ENCODE peak calls at places on chromosomes 16 and 17, in five cellular contexts. Z is A549; A is central memory CD8-positive, alpha-beta T cell; L is NCI-H748 treated with DMSO at 0.1 percent for 48 hours; I is ascending aorta. D is an unnamed sample.
A peak's percentile ranks its signal among the peaks of the same experiment; 100 is the strongest.

GRCh38 chr16:11916524-11917285 is 949 bp upstream of the GSPT1 start:
- DNase-seq in Z (peak; percentile 78), A (no peak), L (no peak), I (peak; percentile 69), D (peak; percentile 94)

GRCh38 chr16:56295059-56295673 is 103.9 kb downstream of the GNAO1 start:
- DNase-seq in I (no peak), Z (no peak), A (no peak), L (no peak), D (no peak)

GRCh38 chr17:64304512-64304911 is 41.5 kb upstream of the TEX2 start:
- DNase-seq in I (no peak), A (no peak), Z (no peak), L (no peak), D (no peak)

GRCh38 chr16:19472487-19472886 is 49.4 kb downstream of the GDE1 start:
- DNase-seq in L (no peak), A (no peak), Z (no peak), I (no peak), D (no peak)

GRCh38 chr17:80930335-80931040 is 61.2 kb upstream of the CHMP6 start:
- DNase-seq in L (no peak), A (no peak), Z (no peak), I (no peak), D (no peak)

GRCh38 chr17:17714261-17714866 is 33.1 kb downstream of the RAI1 start:
- DNase-seq in L (no peak), I (no peak), A (no peak), Z (no peak), D (no peak)

GRCh38 chr17:46173153-46173552 is 20.1 kb downstream of the KANSL1 start:
- DNase-seq in I (no peak), A (no peak), Z (no peak), L (no peak), D (no peak)

GRCh38 chr17:39793473-39793872 is 55.7 kb downstream of the GRB7 start:
- DNase-seq in A (no peak), L (no peak), I (no peak), Z (no peak), D (no peak)

GRCh38 chr17:82391496-82392066 is 20.0 kb downstream of the UTS2R start:
- DNase-seq in Z (no peak), A (no peak), L (no peak), I (no peak), D (no peak)

GRCh38 chr17:34797724-34798123 is 163.5 kb downstream of the CCT6B start:
- DNase-seq in I (no peak), L (no peak), A (no peak), Z (peak; percentile 31), D (peak; percentile 12)